ENCODE peak calls at places on chromosomes 4 and X, in eight cellular contexts. D is activated gamma-delta T cell treated with anti-CD3 and anti-CD28 coated beads, Interleukin-2, amount 50 U/mL, for 16 hours; L is NK-92 treated with Interleukin-12 subunit alpha and Interleukin-12 subunit beta, amount 100 ng/mL, for 24 hours; Q is B cell; S is kidney glomerular epithelial cell; A is GM13977; R is globus pallidus; Z is NCI-H187. O is an unnamed sample.

GRCh38 chr4:117085185-117085701 is at the start of gene TRAM1L1:
- DNase-seq in D (no peak), L (no peak), Q (no peak), S (peak; percentile 69), A (peak; percentile 36), R (peak; percentile 75), Z (no peak), O (peak; percentile 80)

GRCh38 chr4:186755550-186756519 is 32.2 kb upstream of the FAT1 start:
- DNase-seq in D (no peak), L (no peak), Q (no peak), S (peak; percentile 77), A (no peak), R (no peak), Z (no peak), O (no peak)

GRCh38 chr4:33886356-33886755 is 2358.0 kb downstream of the ARAP2 start:
- DNase-seq in D (no peak), L (no peak), Q (no peak), S (no peak), A (no peak), R (no peak), Z (no peak), O (no peak)

GRCh38 chrX:139126493-139126892 is 404.0 kb upstream of the F9 start:
- DNase-seq in D (no peak), L (no peak), Q (no peak), S (peak; percentile 28), A (peak; percentile 4), R (no peak), Z (no peak), O (no peak)

GRCh38 chrX:125444659-125445058 is 125.0 kb downstream of the TEX13C start:
- DNase-seq in D (no peak), L (no peak), Q (no peak), S (no peak), A (no peak), R (no peak), Z (no peak), O (peak; percentile 15)

GRCh38 chr4:24857996-24858395 is 54.8 kb downstream of the CCDC149 start:
- DNase-seq in D (no peak), L (no peak), Q (no peak), S (peak; percentile 27), A (no peak), R (no peak), Z (no peak), O (no peak)

GRCh38 chr4:177100307-177100706 is 209.4 kb upstream of the NEIL3 start:
- DNase-seq in D (no peak), L (no peak), Q (no peak), S (no peak), A (no peak), R (no peak), Z (no peak), O (no peak)

GRCh38 chrX:77788050-77788449 is 2.0 kb upstream of the ATRX start:
- DNase-seq in D (no peak), L (no peak), Q (no peak), S (no peak), A (no peak), R (peak; percentile 37), Z (no peak), O (peak; percentile 32)

GRCh38 chrX:20968996-20969395 is 405.2 kb upstream of the CNKSR2 start:
- DNase-seq in D (no peak), L (no peak), Q (no peak), S (no peak), A (no peak), R (no peak), Z (no peak), O (no peak)

GRCh38 chrX:130105226-130105625 is 5.1 kb downstream of the ELF4 start:
- DNase-seq in D (no peak), L (no peak), Q (no peak), S (no peak), A (no peak), R (no peak), Z (no peak), O (no peak)

GRCh38 chr4:120870279-120870673 is 52.2 kb downstream of the PRDM5 start:
- DNase-seq in D (no peak), L (no peak), Q (no peak), S (no peak), A (no peak), R (no peak), Z (no peak), O (no peak)

GRCh38 chr4:106092361-106093040 is 197.2 kb downstream of the NPNT start:
- DNase-seq in D (no peak), L (no peak), Q (no peak), S (no peak), A (no peak), R (no peak), Z (no peak), O (no peak)

GRCh38 chrX:123626962-123627361 is 105.9 kb downstream of the THOC2 start:
- DNase-seq in D (no peak), L (no peak), Q (no peak), S (no peak), A (no peak), R (no peak), Z (no peak), O (no peak)